ENCODE peak calls at places on chromosomes 11 and 22, in ten cellular contexts. B, M, E, A, P, S, Y, K, N and Q are unnamed samples.

GRCh38 chr11:70568504-70569172 is 170.3 kb downstream of the CTTN start:
- DNase-seq in B (no peak), M (no peak), E (peak), A (peak), P (no peak), S (no peak), Y (no peak), K (no peak), N (no peak), Q (no peak)

GRCh38 chr11:10858505-10859360 is 880 bp upstream of the ZBED5 start:
- DNase-seq in B (peak), M (peak), E (no peak), A (no peak), P (peak), S (peak), Y (peak), K (no peak), N (no peak), Q (no peak)

GRCh38 chr11:83070878-83071640 is 638 bp downstream of the RAB30 start:
- DNase-seq in B (no peak), M (peak), E (peak), A (peak), P (no peak), S (no peak), Y (no peak), K (peak), N (no peak), Q (no peak)

GRCh38 chr11:74269161-74269809 is 42.2 kb downstream of the P4HA3 start:
- DNase-seq in B (peak), M (peak), E (peak), A (peak), P (no peak), S (no peak), Y (no peak), K (no peak), N (peak), Q (no peak)

GRCh38 chr11:36509265-36509664 is 807 bp downstream of the TRAF6 start:
- DNase-seq in B (no peak), M (no peak), E (peak), A (peak), P (no peak), S (no peak), Y (no peak), K (no peak), N (no peak), Q (peak)

GRCh38 chr22:41469218-41469851 is 418 bp downstream of the ACO2 start:
- DNase-seq in B (no peak), M (no peak), E (no peak), A (peak), P (no peak), S (peak), Y (peak), K (no peak), N (no peak), Q (peak)

GRCh38 chr11:32435152-32435480 is 223 bp downstream of the WT1 start:
- DNase-seq in B (no peak), M (no peak), E (peak), A (peak), P (no peak), S (no peak), Y (no peak), K (peak), N (no peak), Q (no peak)

GRCh38 chr11:72015511-72016061 is 16.9 kb downstream of the IL18BP start:
- DNase-seq in B (no peak), M (no peak), E (no peak), A (peak), P (no peak), S (peak), Y (no peak), K (no peak), N (no peak), Q (no peak)

GRCh38 chr11:9613830-9614762 is 40.6 kb downstream of the WEE1 start:
- DNase-seq in B (no peak), M (peak), E (peak), A (peak), P (peak), S (peak), Y (peak), K (peak), N (peak), Q (peak)

GRCh38 chr11:70928854-70929598 is 323.4 kb downstream of the SHANK2 start:
- DNase-seq in B (no peak), M (no peak), E (no peak), A (no peak), P (no peak), S (no peak), Y (no peak), K (no peak), N (no peak), Q (no peak)

GRCh38 chr11:133115099-133115498 is 417.2 kb downstream of the OPCML start:
- DNase-seq in B (no peak), M (no peak), E (no peak), A (no peak), P (no peak), S (no peak), Y (no peak), K (no peak), N (no peak), Q (no peak)

GRCh38 chr11:104091281-104092071 is 55.0 kb downstream of the DDI1 start:
- DNase-seq in B (no peak), M (no peak), E (no peak), A (no peak), P (no peak), S (no peak), Y (no peak), K (no peak), N (no peak), Q (no peak)

GRCh38 chr11:126573325-126574076 is 218.0 kb downstream of the ST3GAL4 start:
- DNase-seq in B (no peak), M (no peak), E (no peak), A (no peak), P (no peak), S (no peak), Y (no peak), K (no peak), N (no peak), Q (no peak)

GRCh38 chr11:119791701-119792151 is 62.7 kb upstream of the NECTIN1 start:
- DNase-seq in B (no peak), M (no peak), E (peak), A (peak), P (no peak), S (no peak), Y (no peak), K (no peak), N (peak), Q (no peak)

GRCh38 chr11:2779981-2780849 is 80.4 kb upstream of the KCNQ1OT1 start:
- DNase-seq in B (no peak), M (no peak), E (no peak), A (peak), P (no peak), S (no peak), Y (no peak), K (no peak), N (no peak), Q (no peak)

GRCh38 chr11:94473177-94473799 is 20.4 kb downstream of the MRE11 start:
- DNase-seq in B (no peak), M (peak), E (no peak), A (peak), P (no peak), S (peak), Y (no peak), K (no peak), N (no peak), Q (no peak)

GRCh38 chr22:28977050-28977449 is 84.6 kb downstream of the C22orf31 start:
- DNase-seq in B (no peak), M (no peak), E (no peak), A (peak), P (no peak), S (no peak), Y (no peak), K (no peak), N (no peak), Q (no peak)

GRCh38 chr22:17057959-17058814 is 26.6 kb upstream of the IL17RA start:
- DNase-seq in B (peak), M (peak), E (peak), A (peak), P (peak), S (no peak), Y (no peak), K (peak), N (peak), Q (peak)

GRCh38 chr11:75499423-75500305 is 26.1 kb downstream of the GDPD5 start:
- DNase-seq in B (no peak), M (no peak), E (peak), A (peak), P (no peak), S (no peak), Y (no peak), K (peak), N (peak), Q (peak)

GRCh38 chr11:64447717-64448598 is 89.0 kb downstream of the RPS6KA4 start:
- DNase-seq in B (no peak), M (no peak), E (no peak), A (peak), P (no peak), S (peak), Y (no peak), K (no peak), N (no peak), Q (no peak)

GRCh38 chr22:30250713-30251267 is 4.2 kb upstream of the LIF start:
- DNase-seq in B (no peak), M (no peak), E (peak), A (no peak), P (no peak), S (no peak), Y (no peak), K (peak), N (no peak), Q (peak)

GRCh38 chr11:79208126-79208525 is 232.7 kb downstream of the TENM4 start:
- DNase-seq in B (no peak), M (no peak), E (no peak), A (no peak), P (no peak), S (no peak), Y (no peak), K (no peak), N (no peak), Q (no peak)

GRCh38 chr11:22089609-22090008 is 103.3 kb upstream of the ANO5 start:
- DNase-seq in B (no peak), M (no peak), E (no peak), A (no peak), P (no peak), S (no peak), Y (no peak), K (no peak), N (no peak), Q (no peak)

GRCh38 chr11:62013266-62014157 is 46.1 kb upstream of the FTH1 start:
- DNase-seq in B (no peak), M (no peak), E (peak), A (peak), P (no peak), S (no peak), Y (no peak), K (no peak), N (no peak), Q (peak)

GRCh38 chr11:13963949-13964770 is 1.6 kb downstream of the SPON1 start:
- DNase-seq in B (no peak), M (peak), E (no peak), A (no peak), P (no peak), S (no peak), Y (no peak), K (no peak), N (no peak), Q (no peak)

GRCh38 chr11:2460540-2461252 is 15.9 kb downstream of the KCNQ1 start:
- DNase-seq in B (no peak), M (no peak), E (no peak), A (no peak), P (no peak), S (no peak), Y (no peak), K (no peak), N (no peak), Q (no peak)